ENCODE peak calls at places on chromosomes 4 and X, in ten cellular contexts. O is GM12865; Q is NCI-H524; K is right cardiac atrium; E is activated CD8-positive, alpha-beta memory T cell treated with anti-CD3 and anti-CD28 coated beads for 24 hours; B is GM03348; Z is RCC 7860; N is astrocyte of the spinal cord; P is stimulated activated CD4-positive, alpha-beta T cell treated with anti-CD3 and anti-CD28 coated beads, TNF-alpha, amount 100 ng/mL, for 48 hours; I is HEK293T. T is an unnamed sample.
A peak's percentile ranks its signal among the peaks of the same experiment; 100 is the strongest.

GRCh38 chr4:77104405-77105292 is 28.9 kb upstream of the CCNI start:
- DNase-seq in O (peak; percentile 36), Q (no peak), K (peak; percentile 79), E (no peak), B (peak; percentile 31), Z (no peak), N (peak; percentile 24), P (no peak), I (no peak), T (no peak)

GRCh38 chrX:136689441-136689840 is 41.5 kb downstream of the CD40LG start:
- DNase-seq in O (peak; percentile 13), Q (no peak), K (no peak), E (no peak), B (no peak), Z (no peak), N (peak; percentile 31), P (no peak), I (no peak), T (no peak)

GRCh38 chr4:154416183-154416543 is 75.4 kb downstream of the DCHS2 start:
- DNase-seq in O (peak; percentile 21), Q (no peak), K (peak; percentile 54), E (no peak), B (peak; percentile 7), Z (no peak), N (no peak), P (no peak), I (peak; percentile 37), T (peak; percentile 9)

GRCh38 chr4:32560306-32560705 is 1840.1 kb downstream of the PCDH7 start:
- DNase-seq in O (no peak), Q (no peak), K (no peak), E (no peak), B (peak; percentile 3), Z (no peak), N (peak; percentile 80), P (no peak), I (peak; percentile 4), T (no peak)

GRCh38 chr4:819401-820229 is 6.3 kb downstream of the CPLX1 start:
- DNase-seq in O (no peak), Q (no peak), K (no peak), E (no peak), B (no peak), Z (no peak), N (no peak), P (no peak), I (no peak), T (no peak)

GRCh38 chr4:73438582-73439215 is 2.7 kb downstream of the AFP start:
- DNase-seq in O (no peak), Q (no peak), K (no peak), E (no peak), B (no peak), Z (no peak), N (no peak), P (no peak), I (no peak), T (no peak)

GRCh38 chrX:101595739-101596419 is 21.9 kb downstream of the ARMCX6 start:
- DNase-seq in O (peak; percentile 80), Q (peak; percentile 74), K (no peak), E (no peak), B (peak; percentile 52), Z (peak; percentile 25), N (peak; percentile 74), P (no peak), I (peak; percentile 66), T (peak; percentile 60)

GRCh38 chrX:124328765-124329164 is 3.7 kb upstream of the TEX13D start:
- DNase-seq in O (no peak), Q (no peak), K (no peak), E (no peak), B (no peak), Z (no peak), N (peak; percentile 20), P (no peak), I (no peak), T (peak; percentile 54)

GRCh38 chr4:48261288-48261687 is 8.3 kb downstream of the TEC start:
- DNase-seq in O (peak; percentile 24), Q (no peak), K (no peak), E (no peak), B (no peak), Z (peak; percentile 49), N (peak; percentile 65), P (no peak), I (no peak), T (no peak)

GRCh38 chrX:4935387-4935786 is 1221.9 kb upstream of the PRKX start:
- DNase-seq in O (no peak), Q (no peak), K (no peak), E (no peak), B (no peak), Z (no peak), N (no peak), P (no peak), I (no peak), T (no peak)

GRCh38 chrX:72387247-72387646 is 81.5 kb upstream of the CITED1 start:
- DNase-seq in O (no peak), Q (no peak), K (no peak), E (no peak), B (no peak), Z (no peak), N (no peak), P (no peak), I (no peak), T (no peak)

GRCh38 chr4:79258614-79259176 is 67.2 kb downstream of the NAA11 start:
- DNase-seq in O (no peak), Q (no peak), K (no peak), E (no peak), B (no peak), Z (no peak), N (no peak), P (no peak), I (no peak), T (no peak)

GRCh38 chr4:54433686-54434085 is 204.6 kb downstream of the PDGFRA start:
- DNase-seq in O (peak; percentile 50), Q (no peak), K (no peak), E (no peak), B (peak; percentile 13), Z (no peak), N (peak; percentile 8), P (no peak), I (peak; percentile 23), T (no peak)

GRCh38 chr4:115110191-115111166 is 2.9 kb downstream of the NDST4 start:
- DNase-seq in O (no peak), Q (peak; percentile 54), K (no peak), E (no peak), B (no peak), Z (no peak), N (peak; percentile 20), P (no peak), I (peak; percentile 18), T (no peak)

GRCh38 chr4:8641256-8641655 is 48.7 kb downstream of the CPZ start:
- DNase-seq in O (no peak), Q (no peak), K (peak; percentile 32), E (no peak), B (no peak), Z (no peak), N (no peak), P (no peak), I (no peak), T (no peak)

GRCh38 chr4:184473515-184474260 is 662 bp downstream of the IRF2 start:
- DNase-seq in O (peak; percentile 82), Q (no peak), K (peak; percentile 82), E (peak; percentile 80), B (peak; percentile 71), Z (no peak), N (no peak), P (no peak), I (peak; percentile 13), T (peak; percentile 56)

GRCh38 chr4:112938461-112939058 is 110.9 kb upstream of the ANK2 start:
- DNase-seq in O (peak; percentile 53), Q (peak; percentile 5), K (no peak), E (no peak), B (peak; percentile 63), Z (peak; percentile 23), N (peak; percentile 67), P (no peak), I (peak; percentile 25), T (peak; percentile 30)

GRCh38 chr4:148026022-148026421 is 294.1 kb downstream of the ARHGAP10 start:
- DNase-seq in O (no peak), Q (no peak), K (no peak), E (no peak), B (peak; percentile 87), Z (no peak), N (peak; percentile 96), P (no peak), I (no peak), T (no peak)

GRCh38 chrX:54358424-54359211 is 772 bp upstream of the WNK3 start:
- DNase-seq in O (no peak), Q (peak; percentile 82), K (peak; percentile 83), E (peak; percentile 75), B (peak; percentile 8), Z (no peak), N (peak; percentile 75), P (no peak), I (peak; percentile 65), T (no peak)

GRCh38 chrX:104488811-104489210 is 77.2 kb upstream of the IL1RAPL2 start:
- DNase-seq in O (no peak), Q (no peak), K (no peak), E (no peak), B (no peak), Z (no peak), N (no peak), P (no peak), I (no peak), T (no peak)

GRCh38 chr4:90979551-90979950 is 852.4 kb downstream of the CCSER1 start:
- DNase-seq in O (no peak), Q (peak; percentile 83), K (no peak), E (no peak), B (no peak), Z (no peak), N (no peak), P (no peak), I (no peak), T (no peak)

GRCh38 chrX:71859637-71860036 is 51.0 kb upstream of the NHSL2 start:
- DNase-seq in O (peak; percentile 41), Q (peak; percentile 4), K (no peak), E (no peak), B (peak; percentile 20), Z (peak; percentile 9), N (peak; percentile 43), P (no peak), I (peak; percentile 43), T (peak; percentile 51)

GRCh38 chrX:153963546-153963945 is 8.1 kb downstream of the HCFC1 start:
- DNase-seq in O (no peak), Q (no peak), K (peak; percentile 36), E (no peak), B (no peak), Z (no peak), N (no peak), P (no peak), I (no peak), T (no peak)

GRCh38 chr4:7649741-7650531 is 215.2 kb upstream of the PSAPL1 start:
- DNase-seq in O (peak; percentile 21), Q (no peak), K (no peak), E (peak; percentile 77), B (peak; percentile 93), Z (peak; percentile 94), N (peak; percentile 89), P (peak; percentile 24), I (no peak), T (peak; percentile 97)

GRCh38 chr4:16897351-16897750 is 1.1 kb downstream of the LDB2 start:
- DNase-seq in O (no peak), Q (no peak), K (no peak), E (no peak), B (no peak), Z (no peak), N (peak; percentile 36), P (no peak), I (no peak), T (no peak)

GRCh38 chr4:40585201-40585789 is 44.4 kb downstream of the RBM47 start:
- DNase-seq in O (no peak), Q (no peak), K (no peak), E (no peak), B (no peak), Z (no peak), N (no peak), P (no peak), I (no peak), T (no peak)

GRCh38 chr4:165698272-165698671 is 174.8 kb upstream of the TLL1 start:
- DNase-seq in O (no peak), Q (no peak), K (no peak), E (no peak), B (no peak), Z (no peak), N (no peak), P (no peak), I (no peak), T (no peak)

T was measured in SW480.